ENCODE peak calls at places on chromosomes 5 and 9, in four cellular contexts. One of them, this sample, is unnamed.

GRCh38 chr5:1744393-1745189 is 55.0 kb downstream of the MRPL36 start:
- DNase-seq in K562: no peak
- DNase-seq in HL-60: no peak
- DNase-seq in GM12878: no peak
- DNase-seq in this sample: no peak

GRCh38 chr9:134375430-134376385 is 49.5 kb downstream of the RXRA start:
- DNase-seq in K562: no peak
- DNase-seq in HL-60: no peak
- DNase-seq in GM12878: no peak
- DNase-seq in this sample: no peak

GRCh38 chr5:172881691-172882370 is 47.8 kb downstream of the ERGIC1 start:
- DNase-seq in K562: peak
- DNase-seq in HL-60: no peak
- DNase-seq in GM12878: peak
- DNase-seq in this sample: no peak

GRCh38 chr9:126415741-126416370 is 89.2 kb downstream of the MVB12B start:
- DNase-seq in K562: no peak
- DNase-seq in HL-60: no peak
- DNase-seq in GM12878: no peak
- DNase-seq in this sample: no peak

GRCh38 chr5:164868761-164869160 is 1363.3 kb downstream of the MAT2B start:
- DNase-seq in K562: no peak
- DNase-seq in HL-60: peak
- DNase-seq in GM12878: no peak
- DNase-seq in this sample: no peak

GRCh38 chr5:143514915-143515314 is 111.4 kb upstream of the NR3C1 start:
- DNase-seq in K562: no peak
- DNase-seq in HL-60: no peak
- DNase-seq in GM12878: no peak
- DNase-seq in this sample: no peak

GRCh38 chr5:594241-594860 is 17.8 kb upstream of the CEP72 start:
- DNase-seq in K562: no peak
- DNase-seq in HL-60: peak
- DNase-seq in GM12878: no peak
- DNase-seq in this sample: no peak

GRCh38 chr5:143200781-143201398 is 202.6 kb downstream of the NR3C1 start:
- DNase-seq in K562: peak
- DNase-seq in HL-60: no peak
- DNase-seq in GM12878: no peak
- DNase-seq in this sample: no peak

DNA sequence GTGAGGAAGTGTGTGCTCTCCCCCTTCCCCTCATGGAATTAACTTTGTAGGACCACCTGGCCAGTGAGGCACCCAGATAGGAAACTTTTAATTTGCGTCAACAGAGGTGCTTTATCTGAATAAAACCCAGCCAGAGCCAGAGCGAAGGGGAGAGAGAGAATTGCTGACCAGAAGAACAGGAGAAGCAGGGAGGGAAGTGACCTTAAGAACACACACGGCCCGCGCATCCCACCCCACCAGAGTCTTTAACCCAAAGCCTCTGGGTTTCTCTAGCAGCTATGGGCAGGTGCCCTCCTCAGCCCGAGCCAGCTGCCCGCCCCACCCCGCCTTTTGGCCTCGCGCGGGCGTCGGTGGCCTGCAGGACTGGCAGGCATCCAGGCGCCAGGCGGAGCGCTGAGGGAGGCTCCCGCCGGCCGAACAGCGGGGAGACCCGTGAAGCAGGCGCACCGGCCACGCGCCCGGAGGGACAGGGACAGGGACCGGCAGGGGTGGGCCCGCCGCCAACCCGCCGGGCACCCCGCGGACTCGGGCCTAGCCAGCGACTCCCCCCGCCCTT is 568 bp downstream of the ERAP1 start:
- DNase-seq in K562: peak
- DNase-seq in HL-60: peak
- DNase-seq in GM12878: no peak
- DNase-seq in this sample: peak
- TF ChIP-seq SPI1 in K562: peak
- TF ChIP-seq SPI1 in HL-60: no peak
- TF ChIP-seq SPI1 in GM12878: peak
- TF ChIP-seq SPI1 in this sample: peak

GRCh38 chr9:76558465-76558864 is 99.5 kb downstream of the GCNT1 start:
- DNase-seq in K562: no peak
- DNase-seq in HL-60: no peak
- DNase-seq in GM12878: no peak
- DNase-seq in this sample: no peak

GRCh38 chr9:76561887-76562286 is 102.9 kb downstream of the GCNT1 start:
- DNase-seq in K562: no peak
- DNase-seq in HL-60: no peak
- DNase-seq in GM12878: no peak
- DNase-seq in this sample: no peak

GRCh38 chr9:76562511-76562911 is 103.5 kb downstream of the GCNT1 start:
- DNase-seq in K562: no peak
- DNase-seq in HL-60: no peak
- DNase-seq in GM12878: peak
- DNase-seq in this sample: no peak

GRCh38 chr9:76559283-76559682 is 100.3 kb downstream of the GCNT1 start:
- DNase-seq in K562: no peak
- DNase-seq in HL-60: peak
- DNase-seq in GM12878: no peak
- DNase-seq in this sample: no peak

GRCh38 chr9:76560481-76560891 is 101.5 kb downstream of the GCNT1 start:
- DNase-seq in K562: no peak
- DNase-seq in HL-60: no peak
- DNase-seq in GM12878: no peak
- DNase-seq in this sample: no peak
- TF ChIP-seq SPI1 in K562: no peak
- TF ChIP-seq SPI1 in HL-60: no peak
- TF ChIP-seq SPI1 in GM12878: no peak
- TF ChIP-seq SPI1 in this sample: no peak

GRCh38 chr5:132592521-132592920 is 35.7 kb downstream of the RAD50 start:
- DNase-seq in K562: no peak
- DNase-seq in HL-60: no peak
- DNase-seq in GM12878: no peak
- DNase-seq in this sample: no peak
- TF ChIP-seq SPI1 in K562: no peak
- TF ChIP-seq SPI1 in HL-60: no peak
- TF ChIP-seq SPI1 in GM12878: no peak
- TF ChIP-seq SPI1 in this sample: no peak

DNA sequence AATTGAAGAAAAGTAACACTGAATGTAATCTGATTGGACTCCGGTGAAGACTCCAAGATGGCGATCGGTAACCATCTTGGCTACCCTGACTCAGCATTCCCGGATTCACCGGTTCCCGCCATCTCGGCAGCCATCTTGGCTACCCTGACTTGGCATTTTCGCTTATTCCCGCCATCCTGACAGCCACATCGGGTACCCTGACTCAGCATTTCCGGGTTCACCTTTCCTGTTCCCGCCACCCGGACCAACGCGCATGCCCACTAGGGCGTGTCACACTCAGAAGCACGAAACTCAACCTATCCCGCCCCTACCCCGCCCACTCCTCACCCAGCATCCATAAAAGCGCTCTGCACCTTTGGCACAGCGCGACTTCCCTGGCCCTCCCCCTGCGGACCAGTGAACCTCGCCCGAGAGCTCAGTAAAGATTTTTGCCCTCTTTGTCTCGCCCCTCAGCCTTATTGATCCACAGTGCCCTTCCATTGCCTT is 17.2 kb downstream of the SPTLC1 start:
- DNase-seq in K562: no peak
- DNase-seq in HL-60: no peak
- DNase-seq in GM12878: peak
- DNase-seq in this sample: no peak
- TF ChIP-seq SPI1 in K562: no peak
- TF ChIP-seq SPI1 in HL-60: no peak
- TF ChIP-seq SPI1 in GM12878: no peak
- TF ChIP-seq SPI1 in this sample: no peak

GRCh38 chr5:149141224-149141956 is at the start of gene ABLIM3:
- DNase-seq in K562: peak
- DNase-seq in HL-60: peak
- DNase-seq in GM12878: no peak
- DNase-seq in this sample: peak
- TF ChIP-seq SPI1 in K562: no peak
- TF ChIP-seq SPI1 in HL-60: no peak
- TF ChIP-seq SPI1 in GM12878: no peak
- TF ChIP-seq SPI1 in this sample: no peak

DNA sequence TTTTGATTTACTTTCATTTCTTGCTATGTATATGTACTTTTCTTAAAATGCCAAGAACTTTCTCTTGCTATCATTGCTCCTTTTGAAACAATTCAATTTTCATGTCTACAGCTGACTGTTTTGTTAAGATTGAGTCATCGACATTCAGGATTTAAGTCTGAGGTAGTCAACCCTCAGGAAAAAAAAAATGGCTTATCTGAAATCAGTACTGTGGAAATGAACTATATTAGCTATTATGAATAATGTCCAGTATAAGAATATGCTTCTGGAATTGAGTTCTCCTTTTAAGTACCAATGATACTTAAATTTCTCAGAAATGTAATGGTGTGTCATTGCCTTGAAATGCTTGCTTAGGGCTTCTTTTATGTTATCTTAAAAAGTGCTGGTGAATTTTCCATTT is 37.9 kb downstream of the TNFAIP8 start:
- DNase-seq in K562: no peak
- DNase-seq in HL-60: no peak
- DNase-seq in GM12878: no peak
- DNase-seq in this sample: no peak
- TF ChIP-seq SPI1 in K562: no peak
- TF ChIP-seq SPI1 in HL-60: no peak
- TF ChIP-seq SPI1 in GM12878: no peak
- TF ChIP-seq SPI1 in this sample: no peak

GRCh38 chr9:122036408-122036807 is 56.7 kb downstream of the TTLL11 start:
- DNase-seq in K562: no peak
- DNase-seq in HL-60: no peak
- DNase-seq in GM12878: no peak
- DNase-seq in this sample: no peak

GRCh38 chr9:122040573-122041242 is 52.4 kb downstream of the TTLL11 start:
- DNase-seq in K562: no peak
- DNase-seq in HL-60: no peak
- DNase-seq in GM12878: no peak
- DNase-seq in this sample: no peak

GRCh38 chr9:122039213-122039612 is 53.9 kb downstream of the TTLL11 start:
- DNase-seq in K562: no peak
- DNase-seq in HL-60: no peak
- DNase-seq in GM12878: no peak
- DNase-seq in this sample: no peak

GRCh38 chr9:122033775-122034373 is 59.2 kb downstream of the TTLL11 start:
- DNase-seq in K562: no peak
- DNase-seq in HL-60: no peak
- DNase-seq in GM12878: no peak
- DNase-seq in this sample: no peak

DNA sequence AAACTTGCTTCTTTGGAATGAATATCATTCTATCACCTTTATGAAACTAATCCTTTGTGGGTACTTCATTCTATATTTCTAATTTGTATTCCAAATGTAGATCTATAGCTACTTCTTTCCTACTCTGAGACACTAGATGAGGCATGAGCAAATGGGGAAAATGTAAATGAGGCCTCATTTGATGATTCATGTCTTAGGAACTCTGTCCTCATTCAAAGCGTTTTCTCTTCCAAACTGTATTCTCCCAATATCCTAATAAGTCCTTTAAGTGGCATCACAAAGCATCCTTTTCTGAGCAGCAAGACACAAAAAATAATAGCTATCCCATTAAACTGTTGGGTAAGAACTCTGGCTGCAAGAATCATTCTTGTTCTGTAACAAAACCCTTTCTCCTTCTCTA is 56.1 kb downstream of the TTLL11 start:
- DNase-seq in K562: no peak
- DNase-seq in HL-60: no peak
- DNase-seq in GM12878: no peak
- DNase-seq in this sample: no peak
- TF ChIP-seq SPI1 in K562: no peak
- TF ChIP-seq SPI1 in HL-60: no peak
- TF ChIP-seq SPI1 in GM12878: no peak
- TF ChIP-seq SPI1 in this sample: no peak

DNA sequence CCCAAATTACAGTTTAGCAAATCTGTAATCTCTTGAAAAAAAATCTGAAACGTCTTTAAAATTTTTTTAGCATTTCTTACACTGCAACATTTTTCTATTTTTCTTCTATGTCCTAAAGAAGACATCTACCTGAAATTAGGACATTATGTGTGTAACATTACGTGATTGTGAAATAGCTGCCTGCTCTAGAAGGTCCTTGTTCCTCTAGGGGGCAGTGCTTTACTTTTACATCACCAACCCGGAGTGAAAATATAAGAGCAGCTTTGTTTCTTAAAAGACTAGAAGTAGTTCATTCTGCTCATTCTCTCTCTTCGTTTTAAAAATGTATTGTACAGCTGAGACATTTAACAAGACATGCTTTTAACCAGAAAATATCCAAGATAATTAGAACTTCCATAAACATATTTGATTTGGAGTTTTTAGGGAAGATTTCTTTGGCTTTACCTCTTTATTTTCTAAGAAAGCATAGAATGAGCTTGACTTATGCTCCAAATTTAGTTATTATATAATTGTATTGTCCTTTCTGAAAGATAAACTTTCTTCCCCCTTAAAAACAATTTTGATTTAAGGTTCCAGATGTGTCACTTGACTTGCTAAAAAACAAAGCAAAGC is 48.1 kb upstream of the RIOK2 start:
- DNase-seq in K562: peak
- DNase-seq in HL-60: peak
- DNase-seq in GM12878: peak
- DNase-seq in this sample: no peak
- TF ChIP-seq SPI1 in K562: no peak
- TF ChIP-seq SPI1 in HL-60: no peak
- TF ChIP-seq SPI1 in GM12878: no peak
- TF ChIP-seq SPI1 in this sample: no peak

This sample was measured in GM12891.